ENCODE peak calls at places on chromosome 1, in seven cellular contexts. W is IMR-90; K is ovary; M is cardiac fibroblast; N is CD4-positive, CD25-positive, alpha-beta regulatory T cell; D is stomach; B is HFF-Myc. P is an unnamed sample.

GRCh38 chr1:171663854-171664550 is 11.5 kb upstream of the MYOC start:
- DNase-seq in D (no peak), M (no peak), N (no peak), B (no peak), W (no peak), K (no peak), P (no peak)

GRCh38 chr1:86965012-86965826 is 50.8 kb downstream of the HS2ST1 start:
- DNase-seq in D (no peak), B (no peak), K (no peak), N (peak), W (peak), M (peak), P (no peak)

GRCh38 chr1:37481289-37482003 is 7.1 kb downstream of the ZC3H12A start:
- DNase-seq in M (no peak), N (no peak), D (no peak), K (no peak), W (no peak), B (no peak), P (no peak)

GRCh38 chr1:24151175-24151533 is 8.2 kb upstream of the IL22RA1 start:
- DNase-seq in K (no peak), M (no peak), W (no peak), B (no peak), N (no peak), D (peak), P (no peak)

GRCh38 chr1:203559523-203559922 is 65.6 kb downstream of the OPTC start:
- DNase-seq in B (no peak), K (peak), D (no peak), M (peak), W (peak), N (no peak), P (no peak)

GRCh38 chr1:231806623-231807470 is 180.3 kb downstream of the DISC1 start:
- DNase-seq in B (no peak), M (peak), K (peak), N (peak), W (peak), D (peak), P (peak)

GRCh38 chr1:182890927-182891610 is 51.9 kb downstream of the DHX9 start:
- DNase-seq in D (peak), W (no peak), B (no peak), M (no peak), K (no peak), N (no peak), P (no peak)

GRCh38 chr1:3688356-3688755 is 36.0 kb downstream of the TP73 start:
- DNase-seq in M (no peak), N (no peak), D (no peak), B (no peak), K (no peak), W (no peak), P (no peak)

GRCh38 chr1:95002657-95003432 is 69.9 kb downstream of the ALG14 start:
- DNase-seq in D (no peak), N (no peak), B (no peak), W (peak), K (no peak), M (no peak), P (no peak)

GRCh38 chr1:9900142-9901043 is 9.7 kb downstream of the CTNNBIP1 start:
- DNase-seq in K (no peak), W (no peak), N (no peak), M (no peak), D (peak), B (no peak), P (peak)

GRCh38 chr1:89681045-89681729 is 48.3 kb downstream of the LRRC8C start:
- DNase-seq in N (no peak), K (no peak), W (no peak), B (no peak), M (no peak), D (no peak), P (no peak)

GRCh38 chr1:43605761-43606160 is 44.2 kb upstream of the KDM4A start:
- DNase-seq in D (no peak), B (no peak), N (no peak), W (no peak), M (peak), K (no peak), P (no peak)

GRCh38 chr1:225044258-225044657 is 114.8 kb downstream of the DNAH14 start:
- DNase-seq in N (no peak), W (no peak), D (no peak), B (no peak), K (no peak), M (peak), P (no peak)

GRCh38 chr1:244214009-244214967 is 163.2 kb downstream of the ZBTB18 start:
- DNase-seq in N (no peak), D (no peak), W (peak), B (peak), K (no peak), M (peak), P (peak)

GRCh38 chr1:197342044-197342565 is 74.1 kb downstream of the CRB1 start:
- DNase-seq in D (no peak), B (no peak), N (peak), W (no peak), K (no peak), M (no peak), P (no peak)

GRCh38 chr1:216902669-216903388 is 179.6 kb upstream of the ESRRG start:
- DNase-seq in W (peak), D (peak), B (no peak), N (no peak), K (no peak), M (peak), P (no peak)

GRCh38 chr1:85580046-85580411 is 532 bp upstream of the CCN1 start:
- DNase-seq in N (no peak), K (peak), B (peak), W (peak), M (peak), D (no peak), P (no peak)

GRCh38 chr1:27348861-27349783 is 7.3 kb downstream of the SYTL1 start:
- DNase-seq in W (no peak), M (no peak), D (peak), K (no peak), N (no peak), B (no peak), P (no peak)

GRCh38 chr1:27879374-27880082 is 7.2 kb downstream of the THEMIS2 start:
- DNase-seq in B (no peak), D (no peak), N (no peak), M (no peak), W (no peak), K (no peak), P (no peak)

GRCh38 chr1:51981555-51981954 is 8.9 kb downstream of the RAB3B start:
- DNase-seq in D (no peak), B (no peak), N (no peak), K (no peak), M (no peak), W (no peak), P (no peak)

GRCh38 chr1:197355248-197355995 is 87.4 kb downstream of the CRB1 start:
- DNase-seq in W (no peak), B (no peak), M (no peak), K (no peak), N (no peak), D (no peak), P (no peak)

GRCh38 chr1:154772611-154773515 is 97.2 kb downstream of the KCNN3 start:
- DNase-seq in K (no peak), D (no peak), M (no peak), B (no peak), N (no peak), W (no peak), P (no peak)

GRCh38 chr1:69499203-69499803 is 68.4 kb upstream of the LRRC7 start:
- DNase-seq in N (no peak), B (no peak), K (no peak), D (no peak), M (no peak), W (no peak), P (no peak)

GRCh38 chr1:36295390-36295789 is 10.8 kb upstream of the SH3D21 start:
- DNase-seq in M (no peak), B (no peak), D (no peak), K (no peak), N (no peak), W (no peak), P (no peak)

GRCh38 chr1:227322376-227322775 is 4.1 kb upstream of the CDC42BPA start:
- DNase-seq in K (no peak), D (no peak), W (no peak), M (no peak), B (no peak), N (no peak), P (no peak)

GRCh38 chr1:116934586-116935207 is 25.0 kb downstream of the PTGFRN start:
- DNase-seq in K (no peak), M (peak), W (no peak), N (peak), D (no peak), B (no peak), P (no peak)

GRCh38 chr1:21894034-21894881 is 42.9 kb downstream of the HSPG2 start:
- DNase-seq in M (no peak), D (no peak), N (no peak), W (no peak), B (no peak), K (peak), P (peak)

GRCh38 chr1:83796409-83796808 is 202.5 kb downstream of the TTLL7 start:
- DNase-seq in M (no peak), D (no peak), B (no peak), W (no peak), N (no peak), K (no peak), P (no peak)

GRCh38 chr1:228852511-228853088 is 117.3 kb downstream of the RHOU start:
- DNase-seq in W (no peak), M (no peak), K (no peak), B (no peak), D (no peak), N (no peak), P (no peak)

DNA sequence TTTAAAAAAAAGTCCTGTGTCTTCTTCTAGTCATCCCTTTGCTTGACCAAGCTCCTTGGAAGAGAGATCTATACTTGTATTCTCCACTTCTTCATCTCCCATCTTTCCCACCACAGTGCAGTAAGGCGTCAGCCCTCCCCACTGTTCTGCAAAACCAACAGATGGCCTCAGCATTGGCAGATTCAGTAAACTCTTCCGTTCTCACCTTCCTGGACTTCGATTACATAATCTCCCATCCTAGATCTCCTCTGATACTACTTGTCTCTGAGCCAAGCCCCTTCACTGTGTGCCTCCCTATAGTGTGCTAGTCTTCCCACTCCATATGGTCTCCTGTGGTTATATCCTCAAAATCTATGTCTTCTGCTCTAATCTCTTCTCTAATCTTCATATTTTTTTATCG is 1.6 kb upstream of the COLGALT2 start:
- DNase-seq in W (no peak), N (no peak), B (no peak), D (no peak), M (no peak), K (no peak), P (no peak)
- H3K4me3 ChIP-seq in W (no peak), N (no peak), B (no peak), D (no peak), M (no peak), K (no peak), P (no peak)

GRCh38 chr1:38524025-38524641 is 335.4 kb downstream of the RRAGC start:
- DNase-seq in N (no peak), B (no peak), M (no peak), K (no peak), W (no peak), D (no peak), P (no peak)

GRCh38 chr1:38527373-38527966 is 332.1 kb downstream of the RRAGC start:
- DNase-seq in W (no peak), N (peak), M (no peak), D (peak), B (no peak), K (no peak), P (no peak)

GRCh38 chr1:38522998-38523939 is 336.3 kb downstream of the RRAGC start:
- DNase-seq in B (no peak), M (no peak), D (no peak), N (no peak), K (no peak), W (no peak), P (no peak)

GRCh38 chr1:38526046-38526445 is 333.5 kb downstream of the RRAGC start:
- DNase-seq in B (no peak), W (no peak), K (no peak), M (no peak), N (no peak), D (no peak), P (no peak)

GRCh38 chr1:38525343-38525948 is 334.1 kb downstream of the RRAGC start:
- DNase-seq in N (no peak), M (no peak), D (no peak), W (no peak), K (no peak), B (no peak), P (no peak)
- H3K4me3 ChIP-seq in N (no peak), M (no peak), D (no peak), W (no peak), K (no peak), B (no peak), P (no peak)

GRCh38 chr1:185734929-185735666 is 907 bp downstream of the HMCN1 start:
- DNase-seq in D (no peak), B (no peak), K (no peak), W (peak), M (peak), N (no peak), P (no peak)

GRCh38 chr1:185735667-185736105 is 1.5 kb downstream of the HMCN1 start:
- DNase-seq in N (no peak), M (no peak), W (peak), D (no peak), B (no peak), K (no peak), P (no peak)

GRCh38 chr1:185732941-185733340 is 1.2 kb upstream of the HMCN1 start:
- DNase-seq in N (no peak), D (no peak), W (no peak), B (no peak), K (no peak), M (no peak), P (no peak)

GRCh38 chr1:185731446-185731845 is 2.7 kb upstream of the HMCN1 start:
- DNase-seq in M (no peak), W (no peak), K (no peak), D (no peak), N (no peak), B (no peak), P (no peak)

DNA sequence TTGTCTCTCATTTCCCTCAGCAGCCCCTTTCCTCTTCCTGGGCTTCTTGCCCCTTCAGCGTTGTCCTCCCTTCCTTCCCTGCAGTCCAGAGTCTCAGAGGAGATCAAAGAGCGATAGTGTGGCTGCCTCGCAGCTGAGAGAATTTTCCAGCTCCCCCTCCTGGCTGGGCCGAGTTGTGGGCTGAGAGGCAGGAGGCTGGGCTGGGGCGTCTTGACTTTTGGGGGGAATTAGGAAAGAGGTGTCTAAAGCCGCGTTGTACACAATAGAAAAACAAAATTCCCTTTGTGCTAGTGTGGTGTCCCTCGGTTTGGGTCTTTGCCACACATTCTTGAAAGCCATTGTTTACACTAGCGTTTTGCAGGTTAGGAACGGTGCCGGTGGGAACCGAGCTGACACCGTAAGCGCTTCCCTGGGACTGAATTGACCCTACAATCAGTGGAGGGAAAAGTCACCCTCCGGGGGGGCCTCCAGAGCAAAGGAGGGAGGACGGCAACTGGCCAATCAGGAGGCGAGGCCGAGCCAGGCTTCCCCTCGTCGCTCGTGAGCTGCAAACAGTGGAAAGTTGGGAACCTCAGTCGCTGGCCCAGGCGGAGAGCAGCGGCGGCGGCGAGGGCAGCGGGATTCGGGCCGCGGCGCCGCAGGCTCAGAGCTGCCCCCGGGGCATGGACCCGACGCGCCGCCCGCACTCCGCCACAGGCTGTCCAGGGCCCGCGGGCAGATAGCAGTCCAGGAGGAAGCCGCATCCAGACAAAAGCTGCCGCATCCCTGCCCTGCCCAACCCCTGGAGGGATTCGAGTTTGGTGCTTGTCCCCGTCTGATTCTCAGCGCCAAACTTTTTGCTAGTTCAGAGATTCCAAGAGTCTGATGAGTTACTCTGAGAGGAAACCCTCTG is at the start of gene HMCN1:
- DNase-seq in D (peak), B (no peak), K (peak), M (peak), W (peak), N (no peak), P (peak)
- H3K4me3 ChIP-seq in D (peak), B (peak), K (peak), M (peak), W (peak), N (peak), P (peak)

GRCh38 chr1:214107322-214108096 is 119.7 kb downstream of the PROX1 start:
- DNase-seq in D (peak), B (no peak), M (peak), K (no peak), N (no peak), W (peak), P (peak)
- H3K4me3 ChIP-seq in D (peak), B (no peak), M (peak), K (peak), N (no peak), W (peak), P (peak)

GRCh38 chr1:66331641-66332523 is 202.1 kb upstream of the SGIP1 start:
- DNase-seq in M (peak), W (peak), D (peak), N (peak), B (peak), K (peak), P (peak)

GRCh38 chr1:66333463-66334232 is 200.3 kb upstream of the SGIP1 start:
- DNase-seq in D (no peak), B (no peak), K (no peak), W (no peak), N (peak), M (peak), P (peak)

GRCh38 chr1:66334311-66334710 is 199.6 kb upstream of the SGIP1 start:
- DNase-seq in M (no peak), D (no peak), W (no peak), B (no peak), K (no peak), N (peak), P (no peak)

GRCh38 chr1:66330711-66331110 is 203.2 kb upstream of the SGIP1 start:
- DNase-seq in K (no peak), M (peak), N (peak), W (peak), D (no peak), B (no peak), P (no peak)

DNA sequence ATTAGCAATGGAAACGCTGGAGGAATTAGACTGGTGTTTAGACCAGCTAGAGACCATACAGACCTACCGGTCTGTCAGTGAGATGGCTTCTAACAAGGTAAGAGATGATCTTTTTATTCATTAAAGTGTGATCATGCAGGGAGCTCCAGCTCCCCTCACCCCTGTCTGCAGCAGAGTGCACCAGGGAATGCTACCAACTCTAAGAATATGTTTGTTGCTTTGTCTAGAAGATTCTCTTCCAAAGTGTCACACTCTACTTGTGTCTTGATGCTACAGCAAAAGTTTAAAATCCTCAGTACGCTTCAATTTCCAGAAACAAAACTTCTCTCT is 201.5 kb upstream of the SGIP1 start:
- DNase-seq in M (no peak), N (no peak), W (no peak), K (no peak), B (no peak), D (no peak), P (no peak)
- H3K4me3 ChIP-seq in M (peak), N (peak), W (peak), K (peak), B (peak), D (peak), P (peak)

GRCh38 chr1:220818421-220819173 is 31.9 kb downstream of the MTARC1 start:
- DNase-seq in W (peak), M (peak), D (no peak), B (peak), N (no peak), K (no peak), P (no peak)
- H3K4me3 ChIP-seq in W (no peak), M (no peak), D (no peak), B (no peak), N (no peak), K (no peak), P (no peak)

P was measured in left ventricle myocardium inferior.